ENCODE peak calls at places on chromosomes 3 and 15, in ten cellular contexts. G is uterus, C is nephron progenitor cell, H is bronchial epithelial cell, X is Panc1, O is AG09309, V is fibroblast of lung, T is neural crest cell, R is spleen, K is H9. D is an unnamed sample.

GRCh38 chr3:46934067-46934466 is 42.5 kb downstream of the CCDC12 start:
- DNase-seq in G (no peak), C (no peak), H (no peak), X (no peak), O (no peak), V (no peak), T (no peak), R (peak; percentile 68), K (no peak), D (no peak)

GRCh38 chr3:149009732-149010131 is 18.4 kb downstream of the GYG1 start:
- DNase-seq in G (no peak), C (no peak), H (no peak), X (no peak), O (no peak), V (peak; percentile 39), T (no peak), R (no peak), K (no peak), D (no peak)

GRCh38 chr3:175065492-175065891 is 206.4 kb downstream of the NAALADL2 start:
- DNase-seq in G (no peak), C (no peak), H (no peak), X (no peak), O (no peak), V (no peak), T (no peak), R (no peak), K (no peak), D (no peak)

GRCh38 chr3:23162939-23163338 is 40.2 kb upstream of the UBE2E2 start:
- DNase-seq in G (no peak), C (no peak), H (peak; percentile 31), X (no peak), O (no peak), V (no peak), T (no peak), R (no peak), K (no peak), D (no peak)

GRCh38 chr3:139897759-139898158 is 37.2 kb upstream of the CLSTN2 start:
- DNase-seq in G (no peak), C (no peak), H (peak; percentile 57), X (no peak), O (no peak), V (no peak), T (no peak), R (no peak), K (no peak), D (no peak)

GRCh38 chr15:74318376-74319137 is 48.9 kb downstream of the CYP11A1 start:
- DNase-seq in G (peak; percentile 36), C (no peak), H (no peak), X (no peak), O (no peak), V (no peak), T (no peak), R (no peak), K (no peak), D (no peak)

GRCh38 chr15:59976480-59976879 is 27.6 kb upstream of the FOXB1 start:
- DNase-seq in G (no peak), C (no peak), H (no peak), X (no peak), O (no peak), V (no peak), T (no peak), R (no peak), K (no peak), D (peak; percentile 26)

GRCh38 chr15:69931159-69931558 is 166.6 kb downstream of the TLE3 start:
- DNase-seq in G (no peak), C (no peak), H (no peak), X (no peak), O (no peak), V (no peak), T (no peak), R (no peak), K (peak; percentile 5), D (no peak)

GRCh38 chr3:12227833-12228232 is 61.0 kb upstream of the PPARG start:
- DNase-seq in G (no peak), C (no peak), H (peak; percentile 17), X (no peak), O (peak; percentile 69), V (peak; percentile 96), T (no peak), R (no peak), K (no peak), D (no peak)

GRCh38 chr3:151058742-151059141 is 26.7 kb upstream of the MED12L start:
- DNase-seq in G (no peak), C (no peak), H (no peak), X (no peak), O (no peak), V (no peak), T (no peak), R (no peak), K (no peak), D (no peak)

GRCh38 chr3:40012381-40012780 is 203.0 kb downstream of the MYRIP start:
- DNase-seq in G (no peak), C (no peak), H (no peak), X (no peak), O (no peak), V (no peak), T (no peak), R (no peak), K (no peak), D (no peak)

GRCh38 chr3:48118322-48118721 is 69.9 kb downstream of the CDC25A start:
- DNase-seq in G (no peak), C (no peak), H (no peak), X (no peak), O (no peak), V (no peak), T (no peak), R (peak; percentile 73), K (no peak), D (no peak)

DNA sequence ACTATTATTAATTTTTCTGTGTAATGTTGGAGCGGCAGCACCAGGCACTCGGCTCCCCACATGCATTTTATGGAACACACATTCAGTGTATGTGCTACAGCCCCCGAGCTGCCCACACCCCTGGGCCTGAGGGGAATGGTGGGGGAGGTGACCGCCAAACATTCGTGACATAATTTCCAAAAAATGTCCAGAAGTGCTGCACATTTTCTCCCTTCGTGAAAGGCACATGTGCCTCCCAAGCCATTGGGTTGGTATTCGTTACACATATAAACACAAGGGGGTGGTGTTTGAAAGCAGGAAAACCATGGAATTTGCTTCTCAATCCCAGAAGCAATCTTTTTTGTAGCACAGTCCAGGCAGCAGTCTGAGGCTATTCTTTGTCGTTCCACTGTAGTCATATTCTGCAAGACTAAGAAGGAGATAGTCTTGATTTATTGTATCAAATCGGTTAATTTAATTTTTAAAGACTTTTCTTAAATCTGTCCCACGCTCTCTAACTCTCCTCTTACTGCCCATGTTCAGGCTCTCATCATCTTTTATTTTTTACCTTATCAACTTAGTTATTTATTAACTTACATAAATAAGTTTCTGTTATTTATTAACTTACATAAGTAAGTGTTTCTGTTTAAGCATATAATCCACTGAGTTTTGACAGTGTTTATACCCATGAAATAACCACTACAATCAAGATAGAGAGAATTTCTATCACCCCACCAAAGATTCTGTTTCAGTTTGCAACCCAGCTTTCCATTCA is 39.2 kb upstream of the POLR2M start:
- DNase-seq in G (peak; percentile 30), C (no peak), H (peak; percentile 50), X (no peak), O (no peak), V (peak; percentile 79), T (no peak), R (no peak), K (no peak), D (no peak)
- TF ChIP-seq CTCF in G (peak; percentile 79), C (no peak), H (peak; percentile 46), X (peak; percentile 41), O (peak; percentile 61), V (peak; percentile 68), T (peak; percentile 49), R (no peak), K (peak; percentile 45), D (no peak)

GRCh38 chr3:181694805-181695660 is 16.7 kb upstream of the SOX2 start:
- DNase-seq in G (peak; percentile 71), C (peak; percentile 9), H (peak; percentile 15), X (no peak), O (no peak), V (peak; percentile 57), T (no peak), R (peak; percentile 71), K (peak; percentile 70), D (peak; percentile 77)
- TF ChIP-seq CTCF in G (no peak), C (no peak), H (peak; percentile 37), X (no peak), O (no peak), V (no peak), T (no peak), R (no peak), K (no peak), D (peak; percentile 16)

GRCh38 chr3:133461291-133461690 is 61.4 kb downstream of the BFSP2 start:
- DNase-seq in G (no peak), C (no peak), H (peak; percentile 57), X (no peak), O (no peak), V (no peak), T (no peak), R (no peak), K (no peak), D (no peak)

GRCh38 chr3:133467780-133468179 is 67.9 kb downstream of the BFSP2 start:
- DNase-seq in G (no peak), C (no peak), H (no peak), X (no peak), O (no peak), V (no peak), T (no peak), R (no peak), K (no peak), D (no peak)

GRCh38 chr3:133466531-133467386 is 66.9 kb downstream of the BFSP2 start:
- DNase-seq in G (no peak), C (no peak), H (no peak), X (no peak), O (no peak), V (no peak), T (no peak), R (no peak), K (no peak), D (no peak)

GRCh38 chr3:133463441-133463860 is 63.6 kb downstream of the BFSP2 start:
- DNase-seq in G (no peak), C (no peak), H (no peak), X (no peak), O (no peak), V (no peak), T (no peak), R (no peak), K (no peak), D (no peak)

DNA sequence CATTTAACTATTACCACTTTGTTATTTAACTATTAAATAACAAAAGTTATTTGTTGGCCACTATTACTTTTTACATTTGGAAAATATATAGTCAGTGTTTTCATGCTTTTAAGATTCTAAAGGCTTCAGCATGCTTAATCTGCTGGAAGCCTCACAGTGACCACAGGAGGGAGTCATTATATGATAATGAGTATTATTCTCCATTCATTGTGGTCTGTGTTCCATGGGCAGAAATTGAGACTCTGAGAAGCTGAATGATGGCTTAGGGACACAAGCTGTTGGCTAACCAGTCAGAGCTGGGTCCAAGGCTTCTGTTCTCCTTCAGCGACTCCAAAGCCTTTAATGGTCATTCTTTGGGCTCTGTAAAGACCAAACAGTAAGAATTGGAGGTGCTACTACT is 64.7 kb downstream of the BFSP2 start:
- DNase-seq in G (no peak), C (no peak), H (peak; percentile 25), X (no peak), O (no peak), V (peak; percentile 55), T (no peak), R (no peak), K (no peak), D (no peak)
- TF ChIP-seq CTCF in G (no peak), C (no peak), H (peak; percentile 26), X (peak; percentile 62), O (peak; percentile 47), V (peak; percentile 56), T (peak; percentile 37), R (peak; percentile 25), K (no peak), D (no peak)

GRCh38 chr15:33968224-33968623 is at the start of gene CHRM5:
- DNase-seq in G (no peak), C (no peak), H (no peak), X (no peak), O (no peak), V (no peak), T (no peak), R (no peak), K (no peak), D (no peak)
- TF ChIP-seq CTCF in G (no peak), C (no peak), H (no peak), X (no peak), O (no peak), V (no peak), T (no peak), R (no peak), K (no peak), D (no peak)

D was measured in endothelial cell.